ENCODE peak calls at places on chromosomes 3 and 15, in eight cellular contexts. P, E, O, Q, X, L, S and G are unnamed samples.

GRCh38 chr3:38916706-38917105 is 100.7 kb upstream of the SCN10A start:
- DNase-seq in P (no peak), E (no peak), O (peak; percentile 30), Q (no peak), X (no peak), L (no peak), S (no peak), G (no peak)

GRCh38 chr15:50168778-50169411 is 13.1 kb upstream of the SLC27A2 start:
- DNase-seq in P (no peak), E (no peak), O (no peak), Q (no peak), X (no peak), L (no peak), S (no peak), G (no peak)

GRCh38 chr3:170542704-170543103 is 43.2 kb downstream of the SLC7A14 start:
- DNase-seq in P (no peak), E (no peak), O (no peak), Q (no peak), X (no peak), L (no peak), S (no peak), G (no peak)

GRCh38 chr3:189139631-189140030 is 32.1 kb upstream of the TPRG1 start:
- DNase-seq in P (no peak), E (no peak), O (no peak), Q (no peak), X (no peak), L (no peak), S (peak; percentile 15), G (peak; percentile 51)

GRCh38 chr15:41866872-41867579 is 26.8 kb downstream of the SPTBN5 start:
- DNase-seq in P (no peak), E (no peak), O (no peak), Q (no peak), X (no peak), L (no peak), S (no peak), G (no peak)

GRCh38 chr3:76554717-76555116 is 485.2 kb upstream of the ROBO2 start:
- DNase-seq in P (no peak), E (no peak), O (peak; percentile 30), Q (no peak), X (no peak), L (no peak), S (no peak), G (no peak)

GRCh38 chr3:115580566-115580965 is 42.7 kb upstream of the GAP43 start:
- DNase-seq in P (no peak), E (no peak), O (no peak), Q (no peak), X (peak; percentile 25), L (no peak), S (no peak), G (no peak)

GRCh38 chr3:176755552-176755951 is 441.7 kb downstream of the TBL1XR1 start:
- DNase-seq in P (no peak), E (no peak), O (no peak), Q (no peak), X (no peak), L (no peak), S (no peak), G (no peak)

GRCh38 chr15:63506537-63507035 is 2.2 kb downstream of the USP3 start:
- DNase-seq in P (no peak), E (no peak), O (no peak), Q (no peak), X (no peak), L (peak; percentile 32), S (peak; percentile 23), G (peak; percentile 41)

GRCh38 chr15:69232144-69232543 is 66.6 kb upstream of the PAQR5 start:
- DNase-seq in P (no peak), E (no peak), O (no peak), Q (no peak), X (no peak), L (no peak), S (no peak), G (no peak)

GRCh38 chr15:45616901-45617323 is 17.9 kb upstream of the SQOR start:
- DNase-seq in P (no peak), E (no peak), O (no peak), Q (no peak), X (no peak), L (peak; percentile 41), S (no peak), G (no peak)

GRCh38 chr3:34387831-34388564 is 589.6 kb downstream of the PDCD6IP start:
- DNase-seq in P (no peak), E (no peak), O (no peak), Q (no peak), X (no peak), L (no peak), S (no peak), G (peak; percentile 68)

GRCh38 chr3:171186817-171187216 is 160.3 kb upstream of the SLC2A2 start:
- DNase-seq in P (no peak), E (no peak), O (no peak), Q (no peak), X (no peak), L (no peak), S (no peak), G (no peak)

GRCh38 chr3:67647390-67647878 is 7.0 kb downstream of the SUCLG2 start:
- DNase-seq in P (no peak), E (no peak), O (peak; percentile 98), Q (no peak), X (peak; percentile 98), L (peak; percentile 30), S (no peak), G (no peak)

GRCh38 chr15:48871536-48871935 is 6.4 kb upstream of the EID1 start:
- DNase-seq in P (no peak), E (no peak), O (no peak), Q (no peak), X (no peak), L (no peak), S (no peak), G (no peak)

GRCh38 chr15:53072077-53072476 is 281.9 kb upstream of the ONECUT1 start:
- DNase-seq in P (no peak), E (peak; percentile 70), O (peak; percentile 34), Q (no peak), X (peak; percentile 40), L (peak; percentile 83), S (peak; percentile 60), G (peak; percentile 91)

GRCh38 chr3:157122116-157122515 is 37.8 kb downstream of the CCNL1 start:
- DNase-seq in P (no peak), E (no peak), O (peak; percentile 93), Q (no peak), X (peak; percentile 91), L (no peak), S (no peak), G (no peak)

GRCh38 chr3:39870706-39871105 is 61.3 kb downstream of the MYRIP start:
- DNase-seq in P (no peak), E (no peak), O (no peak), Q (no peak), X (no peak), L (no peak), S (no peak), G (no peak)

GRCh38 chr3:168722091-168722490 is 626.4 kb upstream of the GOLIM4 start:
- DNase-seq in P (no peak), E (no peak), O (peak; percentile 6), Q (no peak), X (no peak), L (no peak), S (no peak), G (no peak)

GRCh38 chr3:129593595-129594339 is 12.7 kb downstream of the PLXND1 start:
- DNase-seq in P (no peak), E (peak; percentile 98), O (no peak), Q (no peak), X (peak; percentile 64), L (no peak), S (peak; percentile 93), G (peak; percentile 69)

GRCh38 chr3:172065534-172065933 is 26.2 kb downstream of the FNDC3B start:
- DNase-seq in P (no peak), E (no peak), O (no peak), Q (no peak), X (no peak), L (peak; percentile 63), S (no peak), G (peak; percentile 29)

GRCh38 chr15:68693071-68693470 is 114.3 kb downstream of the CORO2B start:
- DNase-seq in P (no peak), E (no peak), O (no peak), Q (no peak), X (peak; percentile 57), L (no peak), S (no peak), G (no peak)

GRCh38 chr3:183073839-183074615 is 25.3 kb downstream of the MCCC1 start:
- DNase-seq in P (no peak), E (no peak), O (no peak), Q (no peak), X (peak; percentile 33), L (no peak), S (no peak), G (no peak)

GRCh38 chr15:91759560-91759959 is 93.9 kb upstream of the SLCO3A1 start:
- DNase-seq in P (no peak), E (no peak), O (no peak), Q (no peak), X (no peak), L (no peak), S (no peak), G (no peak)

GRCh38 chr15:62894322-62895085 is 148.0 kb upstream of the TPM1 start:
- DNase-seq in P (no peak), E (no peak), O (no peak), Q (no peak), X (peak; percentile 69), L (no peak), S (no peak), G (no peak)

GRCh38 chr3:107574650-107575049 is 51.9 kb downstream of the BBX start:
- DNase-seq in P (no peak), E (peak; percentile 24), O (no peak), Q (no peak), X (peak; percentile 40), L (peak; percentile 35), S (no peak), G (no peak)

GRCh38 chr15:46151786-46152185 is 517.0 kb downstream of the SQOR start:
- DNase-seq in P (no peak), E (no peak), O (no peak), Q (no peak), X (no peak), L (no peak), S (no peak), G (no peak)